ENCODE peak calls at places on chromosomes 7 and 10, in eight cellular contexts. L is brain microvascular endothelial cell, V is colonic mucosa, W is esophagus squamous epithelium, H is psoas muscle, N is WERI-Rb-1, K is heart right ventricle, I is fibroblast of the aortic adventitia. A is an unnamed sample.

GRCh38 chr7:107559864-107560263 is 3.9 kb downstream of the COG5 start:
- DNase-seq in W (no peak), L (peak), H (no peak), K (no peak), N (no peak), I (peak), V (no peak), A (peak)

GRCh38 chr7:51029586-51030230 is 247.0 kb upstream of the GRB10 start:
- DNase-seq in H (no peak), L (peak), K (no peak), N (no peak), I (peak), V (no peak), W (no peak), A (peak)

GRCh38 chr10:70319183-70319582 is 35.4 kb upstream of the NPFFR1 start:
- DNase-seq in I (no peak), K (no peak), V (no peak), L (no peak), W (no peak), H (no peak), N (no peak), A (no peak)

GRCh38 chr7:5462216-5462615 is 38.6 kb upstream of the TNRC18 start:
- DNase-seq in W (no peak), K (no peak), L (no peak), I (no peak), V (no peak), H (no peak), N (no peak), A (no peak)

GRCh38 chr7:48781783-48782182 is 142.6 kb upstream of the CDC14C start:
- DNase-seq in L (peak), H (no peak), I (no peak), W (no peak), K (no peak), V (no peak), N (no peak), A (no peak)

GRCh38 chr7:141410353-141410752 is 140.9 kb upstream of the AGK start:
- DNase-seq in I (no peak), W (no peak), H (no peak), V (no peak), N (no peak), K (no peak), L (no peak), A (no peak)

GRCh38 chr10:50874723-50875122 is 10.7 kb downstream of the A1CF start:
- DNase-seq in N (no peak), I (no peak), H (no peak), V (peak), W (no peak), K (no peak), L (no peak), A (no peak)

GRCh38 chr7:330554-331230 is 40.7 kb downstream of the FOXL3 start:
- DNase-seq in I (no peak), W (no peak), N (no peak), H (no peak), L (no peak), K (no peak), V (no peak), A (no peak)

GRCh38 chr10:71308985-71309384 is 10.1 kb upstream of the SLC29A3 start:
- DNase-seq in V (no peak), N (no peak), H (no peak), W (no peak), I (no peak), K (no peak), L (no peak), A (no peak)

GRCh38 chr7:40763319-40764287 is 628.8 kb downstream of the SUGCT start:
- DNase-seq in I (peak), V (no peak), W (no peak), L (peak), K (no peak), N (no peak), H (no peak), A (peak)

GRCh38 chr10:88849224-88849623 is 2.4 kb downstream of the ANKRD22 start:
- DNase-seq in W (no peak), L (peak), V (no peak), K (no peak), I (peak), N (no peak), H (no peak), A (peak)

GRCh38 chr7:8261711-8262695 is at the start of gene ICA1:
- DNase-seq in V (peak), I (no peak), N (peak), K (peak), H (peak), W (no peak), L (peak), A (peak)

GRCh38 chr7:33774762-33775523 is 130.4 kb upstream of the BMPER start:
- DNase-seq in V (peak), W (no peak), K (peak), I (peak), N (no peak), L (peak), H (peak), A (peak)

GRCh38 chr10:124574456-124575070 is 112.9 kb downstream of the LHPP start:
- DNase-seq in N (no peak), V (no peak), I (no peak), K (no peak), W (no peak), H (no peak), L (no peak), A (no peak)

GRCh38 chr10:49617281-49618020 is 3.6 kb downstream of the CHAT start:
- DNase-seq in W (no peak), L (no peak), K (no peak), V (no peak), I (no peak), N (no peak), H (no peak), A (no peak)

GRCh38 chr10:79059859-79060379 is 8.8 kb upstream of the ZMIZ1 start:
- DNase-seq in I (no peak), H (peak), L (no peak), V (peak), W (no peak), N (no peak), K (no peak), A (no peak)

GRCh38 chr10:82622478-82622877 is 747.5 kb downstream of the NRG3 start:
- DNase-seq in L (no peak), H (no peak), V (no peak), N (no peak), W (no peak), K (no peak), I (no peak), A (no peak)

GRCh38 chr10:110765513-110766375 is 106.0 kb upstream of the PDCD4 start:
- DNase-seq in H (no peak), I (peak), V (no peak), W (no peak), N (no peak), L (no peak), K (no peak), A (no peak)

GRCh38 chr7:40536406-40536805 is 401.6 kb downstream of the SUGCT start:
- DNase-seq in W (no peak), L (no peak), K (no peak), H (no peak), V (no peak), I (no peak), N (no peak), A (no peak)

GRCh38 chr10:98971464-98971863 is 264.2 kb downstream of the HPSE2 start:
- DNase-seq in H (no peak), N (no peak), W (no peak), I (no peak), L (no peak), K (no peak), V (no peak), A (no peak)

GRCh38 chr10:5070648-5071410 is 23.4 kb upstream of the AKR1C3 start:
- DNase-seq in I (peak), W (no peak), L (no peak), V (no peak), N (no peak), K (no peak), H (no peak), A (peak)

GRCh38 chr7:40299097-40299496 is 164.3 kb downstream of the SUGCT start:
- DNase-seq in K (no peak), L (peak), V (no peak), W (no peak), H (no peak), I (peak), N (no peak), A (peak)

GRCh38 chr10:45373783-45374450 is at the start of gene ALOX5:
- DNase-seq in N (peak), K (peak), L (no peak), W (no peak), I (no peak), H (peak), V (peak), A (peak)

GRCh38 chr7:50620418-50620817 is 55.2 kb upstream of the DDC start:
- DNase-seq in K (no peak), I (peak), N (no peak), V (no peak), H (peak), L (no peak), W (no peak), A (no peak)

GRCh38 chr10:123402656-123403055 is 248.5 kb downstream of the BUB3 start:
- DNase-seq in H (no peak), K (no peak), L (no peak), V (no peak), N (no peak), I (no peak), W (no peak), A (no peak)

GRCh38 chr7:72336887-72337821 is 75.0 kb downstream of the CALN1 start:
- DNase-seq in I (no peak), W (no peak), V (no peak), N (no peak), K (no peak), L (no peak), H (no peak), A (no peak)

GRCh38 chr7:90726120-90726519 is 130.0 kb downstream of the CDK14 start:
- DNase-seq in N (no peak), I (peak), L (no peak), W (no peak), V (no peak), K (no peak), H (no peak), A (no peak)

GRCh38 chr10:48605264-48605615 is 367 bp upstream of the ARHGAP22 start:
- DNase-seq in H (no peak), I (no peak), K (no peak), L (no peak), V (no peak), N (no peak), W (no peak), A (no peak)
- H3K4me3 ChIP-seq in H (peak), I (peak), K (peak), L (peak), V (peak), N (peak), W (peak), A (peak)

DNA sequence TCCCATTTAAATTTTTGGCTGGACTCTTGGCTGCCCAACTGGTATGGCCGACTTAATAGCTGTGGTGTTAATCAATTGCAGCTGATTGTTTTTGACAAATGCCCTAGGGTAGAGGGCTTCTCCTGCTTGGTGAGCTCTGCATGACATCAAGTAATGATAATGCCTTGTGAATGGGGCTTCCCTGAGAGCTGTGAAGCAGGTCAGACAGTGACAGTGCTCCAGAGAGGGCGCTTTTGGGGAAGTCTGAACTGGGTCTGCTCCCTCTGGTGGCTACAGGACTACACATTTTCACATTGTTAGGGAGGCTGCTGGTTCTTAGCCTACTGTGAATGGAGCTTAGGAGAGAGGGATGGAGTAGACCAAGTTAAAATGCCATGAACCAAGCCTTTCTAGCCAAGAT is 98.8 kb downstream of the SDK1 start:
- DNase-seq in N (peak), I (peak), L (peak), V (no peak), W (no peak), H (no peak), K (no peak), A (peak)
- TF ChIP-seq CTCF in N (peak), I (peak), L (peak), V (no peak), W (no peak), H (no peak), K (no peak), A (peak)

GRCh38 chr7:150715738-150716137 is 675 bp upstream of the GIMAP1 start:
- DNase-seq in N (no peak), W (no peak), I (no peak), H (no peak), V (no peak), L (no peak), K (no peak), A (no peak)
- H3K4me3 ChIP-seq in N (no peak), W (peak), I (no peak), H (peak), V (no peak), L (no peak), K (peak), A (no peak)

GRCh38 chr10:115514895-115515294 is 421.7 kb downstream of the ATRNL1 start:
- DNase-seq in V (no peak), H (no peak), N (no peak), L (no peak), K (no peak), I (no peak), W (no peak), A (no peak)
- TF ChIP-seq CTCF in V (no peak), H (no peak), N (no peak), L (no peak), K (no peak), I (no peak), W (no peak), A (no peak)

GRCh38 chr10:59019603-59020002 is 156.8 kb upstream of the PHYHIPL start:
- DNase-seq in I (peak), H (no peak), L (peak), V (no peak), K (no peak), N (no peak), W (no peak), A (peak)
- H3K4me3 ChIP-seq in I (peak), H (peak), L (no peak), V (no peak), K (peak), N (no peak), W (no peak), A (no peak)

DNA sequence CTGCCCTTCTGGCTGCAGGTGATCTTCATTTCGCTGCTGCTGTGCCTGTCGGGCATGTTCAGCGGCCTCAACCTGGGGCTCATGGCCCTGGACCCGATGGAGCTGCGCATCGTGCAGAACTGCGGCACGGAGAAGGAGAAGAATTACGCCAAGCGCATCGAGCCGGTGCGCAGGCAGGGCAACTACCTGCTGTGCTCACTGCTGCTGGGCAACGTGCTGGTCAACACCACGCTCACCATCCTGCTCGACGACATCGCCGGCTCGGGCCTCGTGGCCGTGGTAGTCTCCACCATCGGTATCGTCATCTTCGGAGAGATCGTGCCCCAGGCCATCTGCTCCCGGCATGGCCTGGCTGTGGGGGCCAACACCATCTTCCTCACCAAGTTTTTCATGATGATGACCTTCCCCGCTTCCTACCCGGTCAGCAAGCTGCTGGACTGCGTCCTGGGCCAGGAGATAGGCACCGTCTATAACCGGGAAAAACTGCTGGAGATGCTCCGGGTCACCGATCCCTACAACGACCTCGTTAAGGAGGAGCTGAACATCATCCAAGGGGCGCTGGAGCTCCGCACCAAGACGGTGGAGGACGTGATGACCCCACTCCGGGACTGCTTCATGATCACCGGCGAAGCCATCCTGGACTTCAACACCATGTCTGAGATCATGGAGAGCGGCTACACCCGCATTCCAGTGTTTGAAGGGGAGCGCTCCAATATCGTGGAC is 1.3 kb downstream of the CNNM2 start:
- DNase-seq in K (peak), I (peak), N (no peak), H (peak), W (no peak), V (peak), L (no peak), A (peak)
- TF ChIP-seq CTCF in K (no peak), I (no peak), N (no peak), H (no peak), W (no peak), V (no peak), L (no peak), A (no peak)

GRCh38 chr7:55387062-55387965 is 22.2 kb downstream of the LANCL2 start:
- DNase-seq in K (no peak), N (no peak), W (no peak), H (no peak), V (no peak), L (no peak), I (peak), A (no peak)
- H3K4me3 ChIP-seq in K (no peak), N (no peak), W (no peak), H (no peak), V (no peak), L (no peak), I (no peak), A (no peak)

DNA sequence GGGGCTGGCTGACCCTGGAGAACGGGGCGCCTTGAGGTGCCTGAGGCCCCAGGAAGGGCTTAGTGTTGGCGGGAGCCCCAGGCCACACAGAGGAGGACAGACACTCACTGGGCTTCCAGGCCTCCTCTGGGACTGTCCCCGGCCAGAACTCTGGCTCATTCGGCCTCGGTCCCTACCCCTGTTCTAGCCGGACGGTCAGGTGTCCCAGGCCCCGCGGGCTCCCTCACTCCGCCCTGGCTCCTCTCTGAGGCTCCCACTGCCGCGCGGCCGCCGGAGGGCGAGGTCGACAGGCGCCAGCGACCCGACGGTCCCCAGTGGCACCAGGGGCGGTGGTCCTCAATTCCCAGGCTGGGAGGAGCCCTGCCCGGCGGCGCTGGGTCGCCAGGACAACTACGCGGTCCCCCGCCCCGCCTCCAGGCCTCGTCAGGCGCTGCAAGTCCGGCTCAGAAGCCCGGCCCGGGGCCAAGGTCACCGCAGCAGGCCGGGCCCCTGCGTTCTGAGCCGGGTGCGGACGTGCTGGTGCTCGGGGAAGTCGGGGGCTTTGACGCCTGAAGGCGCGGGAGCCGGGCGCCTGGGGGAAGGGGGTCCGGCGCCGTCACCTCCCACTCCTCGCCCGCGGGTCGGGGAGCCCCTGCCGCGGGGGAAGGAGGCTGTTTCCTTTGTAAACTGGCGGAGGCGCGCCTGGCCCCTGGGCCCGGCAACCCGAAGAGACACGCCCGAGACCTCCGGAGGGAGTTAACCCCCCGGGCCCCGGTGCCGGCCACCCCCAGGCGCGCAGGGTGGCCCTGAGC is 1.1 kb upstream of the PWWP2B start:
- DNase-seq in V (peak), K (peak), I (no peak), L (no peak), N (peak), H (peak), W (no peak), A (peak)
- TF ChIP-seq CTCF in V (no peak), K (no peak), I (no peak), L (no peak), N (no peak), H (no peak), W (no peak), A (no peak)

GRCh38 chr7:29343379-29343778 is 148.8 kb downstream of the CHN2 start:
- DNase-seq in L (no peak), K (no peak), V (no peak), I (no peak), H (no peak), W (no peak), N (no peak), A (no peak)
- H3K4me3 ChIP-seq in L (no peak), K (no peak), V (no peak), I (no peak), H (no peak), W (no peak), N (no peak), A (no peak)

A was measured in cardiac fibroblast.